ENCODE peak calls at places on chromosomes 3 and 15, in four cellular contexts. One of them, this sample, is unnamed.

GRCh38 chr3:114539525-114539924 is 245.7 kb downstream of the TIGIT start:
- DNase-seq in astrocyte: peak; percentile 39
- DNase-seq in colonic mucosa: no peak
- DNase-seq in neural progenitor cell: no peak
- DNase-seq in this sample: no peak

GRCh38 chr15:52143862-52144261 is 31.3 kb upstream of the BCL2L10 start:
- DNase-seq in neural progenitor cell: no peak
- DNase-seq in astrocyte: peak; percentile 88
- DNase-seq in colonic mucosa: no peak
- DNase-seq in this sample: no peak

GRCh38 chr3:59773970-59774369 is 724.1 kb upstream of the CFAP20DC start:
- DNase-seq in astrocyte: no peak
- DNase-seq in colonic mucosa: no peak
- DNase-seq in neural progenitor cell: no peak
- DNase-seq in this sample: no peak

GRCh38 chr3:61688307-61688695 is 126.9 kb downstream of the PTPRG start:
- DNase-seq in colonic mucosa: no peak
- DNase-seq in neural progenitor cell: peak; percentile 94
- DNase-seq in astrocyte: no peak
- DNase-seq in this sample: no peak

GRCh38 chr3:107767897-107768605 is 245.3 kb downstream of the BBX start:
- DNase-seq in astrocyte: no peak
- DNase-seq in neural progenitor cell: no peak
- DNase-seq in colonic mucosa: no peak
- DNase-seq in this sample: no peak

GRCh38 chr15:68637755-68638405 is 59.1 kb downstream of the CORO2B start:
- DNase-seq in neural progenitor cell: no peak
- DNase-seq in colonic mucosa: peak; percentile 52
- DNase-seq in astrocyte: no peak
- DNase-seq in this sample: no peak

GRCh38 chr15:60000113-60000823 is 3.8 kb upstream of the FOXB1 start:
- DNase-seq in colonic mucosa: no peak
- DNase-seq in astrocyte: no peak
- DNase-seq in neural progenitor cell: peak; percentile 80
- DNase-seq in this sample: no peak

GRCh38 chr3:125990253-125990970 is 21.4 kb downstream of the ROPN1B start:
- DNase-seq in colonic mucosa: peak; percentile 77
- DNase-seq in neural progenitor cell: peak; percentile 90
- DNase-seq in astrocyte: peak; percentile 79
- DNase-seq in this sample: peak; percentile 70

GRCh38 chr3:170414202-170414663 is 4.4 kb upstream of the CLDN11 start:
- DNase-seq in colonic mucosa: no peak
- DNase-seq in neural progenitor cell: peak; percentile 79
- DNase-seq in astrocyte: peak; percentile 85
- DNase-seq in this sample: peak; percentile 75

GRCh38 chr3:119781330-119782198 is at the start of gene NR1I2:
- DNase-seq in neural progenitor cell: no peak
- DNase-seq in colonic mucosa: peak; percentile 67
- DNase-seq in astrocyte: no peak
- DNase-seq in this sample: no peak

GRCh38 chr3:19171794-19172193 is 23.5 kb downstream of the KCNH8 start:
- DNase-seq in astrocyte: no peak
- DNase-seq in colonic mucosa: no peak
- DNase-seq in neural progenitor cell: no peak
- DNase-seq in this sample: no peak

GRCh38 chr3:11719406-11720219 is 75.9 kb upstream of the VGLL4 start:
- DNase-seq in astrocyte: peak; percentile 25
- DNase-seq in neural progenitor cell: peak; percentile 93
- DNase-seq in colonic mucosa: peak; percentile 96
- DNase-seq in this sample: peak; percentile 94

GRCh38 chr3:79378064-79378463 is 389.7 kb downstream of the ROBO1 start:
- DNase-seq in astrocyte: no peak
- DNase-seq in colonic mucosa: no peak
- DNase-seq in neural progenitor cell: no peak
- DNase-seq in this sample: no peak

GRCh38 chr3:143118630-143119008 is 952 bp upstream of the CHST2 start:
- DNase-seq in astrocyte: no peak
- DNase-seq in colonic mucosa: no peak
- DNase-seq in neural progenitor cell: peak; percentile 24
- DNase-seq in this sample: no peak
- H3K9ac ChIP-seq in astrocyte: peak overlapping the region; percentile 78
- H3K9ac ChIP-seq in colonic mucosa: no peak overlapping the region
- H3K9ac ChIP-seq in neural progenitor cell: no peak overlapping the region
- H3K9ac ChIP-seq in this sample: peak overlapping the region; percentile 4

GRCh38 chr15:29651476-29652072 is 170.7 kb downstream of the TJP1 start:
- DNase-seq in neural progenitor cell: peak; percentile 25
- DNase-seq in astrocyte: no peak
- DNase-seq in colonic mucosa: no peak
- DNase-seq in this sample: no peak

GRCh38 chr15:29652595-29652994 is 169.7 kb downstream of the TJP1 start:
- DNase-seq in neural progenitor cell: no peak
- DNase-seq in astrocyte: no peak
- DNase-seq in colonic mucosa: no peak
- DNase-seq in this sample: no peak

GRCh38 chr15:29656636-29657475 is 165.4 kb downstream of the TJP1 start:
- DNase-seq in astrocyte: no peak
- DNase-seq in neural progenitor cell: peak; percentile 86
- DNase-seq in colonic mucosa: no peak
- DNase-seq in this sample: no peak
- H3K9ac ChIP-seq in astrocyte: no peak overlapping the region
- H3K9ac ChIP-seq in neural progenitor cell: no peak overlapping the region
- H3K9ac ChIP-seq in colonic mucosa: no peak overlapping the region
- H3K9ac ChIP-seq in this sample: no peak overlapping the region

GRCh38 chr3:134447371-134447770 is 38.4 kb downstream of the ANAPC13 start:
- DNase-seq in colonic mucosa: no peak
- DNase-seq in neural progenitor cell: no peak
- DNase-seq in astrocyte: no peak
- DNase-seq in this sample: no peak

GRCh38 chr3:134449951-134450350 is 35.8 kb downstream of the ANAPC13 start:
- DNase-seq in neural progenitor cell: no peak
- DNase-seq in astrocyte: no peak
- DNase-seq in colonic mucosa: no peak
- DNase-seq in this sample: no peak

GRCh38 chr3:134448664-134449063 is 37.1 kb downstream of the ANAPC13 start:
- DNase-seq in neural progenitor cell: no peak
- DNase-seq in astrocyte: no peak
- DNase-seq in colonic mucosa: no peak
- DNase-seq in this sample: no peak

GRCh38 chr3:134446800-134447199 is 39.0 kb downstream of the ANAPC13 start:
- DNase-seq in neural progenitor cell: no peak
- DNase-seq in colonic mucosa: no peak
- DNase-seq in astrocyte: peak; percentile 76
- DNase-seq in this sample: no peak

DNA sequence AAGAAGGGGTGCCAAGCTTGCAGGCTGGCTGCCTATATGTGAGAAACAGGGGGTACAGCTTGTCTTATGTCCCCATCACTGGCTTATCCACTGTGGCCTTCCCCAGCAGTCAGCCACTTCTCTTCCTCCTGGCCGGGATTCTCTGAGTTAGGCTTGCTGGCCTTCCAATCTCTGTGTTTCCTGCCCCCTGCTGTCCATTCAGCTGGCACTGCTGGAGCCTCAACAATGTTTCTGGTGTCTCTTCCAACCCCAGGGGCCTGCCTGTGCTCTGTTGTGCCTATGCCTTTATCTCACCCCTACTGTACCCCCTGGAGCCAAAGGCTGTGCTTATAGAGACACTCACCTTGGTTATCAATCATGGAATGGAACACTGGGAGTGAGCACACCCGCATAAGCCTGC is 36.5 kb downstream of the ANAPC13 start:
- DNase-seq in neural progenitor cell: peak; percentile 69
- DNase-seq in astrocyte: no peak
- DNase-seq in colonic mucosa: peak; percentile 44
- DNase-seq in this sample: no peak
- H3K9ac ChIP-seq in neural progenitor cell: no peak overlapping the region
- H3K9ac ChIP-seq in astrocyte: no peak overlapping the region
- H3K9ac ChIP-seq in colonic mucosa: no peak overlapping the region
- H3K9ac ChIP-seq in this sample: no peak overlapping the region

GRCh38 chr3:176992565-176992964 is 204.7 kb downstream of the TBL1XR1 start:
- DNase-seq in astrocyte: no peak
- DNase-seq in neural progenitor cell: no peak
- DNase-seq in colonic mucosa: no peak
- DNase-seq in this sample: no peak

GRCh38 chr3:176994876-176995781 is 202.2 kb downstream of the TBL1XR1 start:
- DNase-seq in colonic mucosa: peak; percentile 26
- DNase-seq in neural progenitor cell: no peak
- DNase-seq in astrocyte: no peak
- DNase-seq in this sample: no peak

GRCh38 chr3:176994393-176994792 is 202.9 kb downstream of the TBL1XR1 start:
- DNase-seq in neural progenitor cell: no peak
- DNase-seq in astrocyte: no peak
- DNase-seq in colonic mucosa: peak; percentile 33
- DNase-seq in this sample: no peak

GRCh38 chr3:176995946-176996345 is 201.3 kb downstream of the TBL1XR1 start:
- DNase-seq in astrocyte: no peak
- DNase-seq in neural progenitor cell: no peak
- DNase-seq in colonic mucosa: no peak
- DNase-seq in this sample: no peak
- H3K9ac ChIP-seq in astrocyte: no peak overlapping the region
- H3K9ac ChIP-seq in neural progenitor cell: no peak overlapping the region
- H3K9ac ChIP-seq in colonic mucosa: no peak overlapping the region
- H3K9ac ChIP-seq in this sample: no peak overlapping the region

DNA sequence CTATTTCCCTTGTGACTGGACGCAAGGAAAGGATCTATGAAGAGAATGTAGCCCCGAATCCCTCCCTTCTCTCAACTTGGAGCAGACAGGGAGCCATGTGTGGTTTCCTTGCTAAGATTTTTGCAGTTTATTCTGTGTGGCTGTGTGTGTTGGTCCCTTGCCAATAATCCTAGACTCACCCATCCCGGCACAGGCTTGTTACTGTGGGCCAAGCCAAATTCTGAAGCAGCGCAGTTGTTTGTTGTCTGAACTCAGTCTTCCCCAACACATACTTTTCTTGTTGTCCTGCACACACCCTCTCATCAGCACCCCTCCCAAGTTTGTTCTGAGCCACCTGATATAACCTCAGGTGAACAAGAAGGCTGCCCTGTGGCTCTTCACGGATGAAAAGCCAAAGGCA is 193.2 kb upstream of the CTDSPL start:
- DNase-seq in neural progenitor cell: no peak
- DNase-seq in astrocyte: no peak
- DNase-seq in colonic mucosa: peak; percentile 32
- DNase-seq in this sample: no peak
- H3K9ac ChIP-seq in neural progenitor cell: no peak overlapping the region
- H3K9ac ChIP-seq in astrocyte: no peak overlapping the region
- H3K9ac ChIP-seq in colonic mucosa: no peak overlapping the region
- H3K9ac ChIP-seq in this sample: no peak overlapping the region

DNA sequence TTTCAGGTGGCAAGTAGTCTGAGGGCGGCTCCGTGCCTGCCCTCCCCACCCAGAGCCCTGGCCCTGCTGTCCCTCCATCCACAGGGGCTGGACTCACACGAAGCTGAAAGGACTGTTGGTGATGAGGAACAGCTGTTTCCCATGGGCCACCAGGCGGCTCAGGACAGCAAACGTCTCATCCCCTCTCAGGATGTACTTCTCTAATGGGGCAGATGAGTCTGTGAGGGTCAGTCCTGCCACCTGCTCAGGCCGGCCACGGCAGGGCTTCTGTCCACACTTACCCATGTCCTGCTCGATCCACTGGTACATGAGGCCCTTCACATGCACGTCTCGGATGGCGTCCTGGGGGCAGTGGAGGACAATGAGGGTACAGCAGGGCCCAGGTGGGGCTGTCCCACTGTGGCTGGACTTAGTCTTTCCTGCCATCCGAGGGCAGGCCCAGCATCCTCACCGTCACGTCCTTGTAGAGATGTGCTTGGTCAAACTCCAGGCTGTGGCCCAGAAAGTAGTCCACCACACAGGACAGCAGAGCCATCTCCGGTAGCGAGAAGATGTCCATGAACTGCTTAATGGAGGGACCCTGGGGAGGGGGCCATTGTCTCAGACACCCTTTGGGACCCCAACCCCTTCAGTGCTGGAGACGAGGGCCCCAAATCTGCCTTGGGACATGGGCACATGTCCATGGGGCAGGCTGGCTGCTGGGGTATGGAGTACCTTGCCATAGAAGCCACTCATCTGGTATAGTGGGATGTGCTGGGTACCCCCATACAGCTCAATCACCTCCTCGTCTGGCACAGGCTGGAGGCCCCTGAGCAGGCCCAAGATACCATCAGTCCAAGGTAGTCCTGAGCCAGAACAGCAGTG is 5.7 kb downstream of the NT5DC2 start:
- DNase-seq in astrocyte: no peak
- DNase-seq in colonic mucosa: no peak
- DNase-seq in neural progenitor cell: no peak
- DNase-seq in this sample: no peak
- H3K9ac ChIP-seq in astrocyte: no peak overlapping the region
- H3K9ac ChIP-seq in colonic mucosa: no peak overlapping the region
- H3K9ac ChIP-seq in neural progenitor cell: no peak overlapping the region
- H3K9ac ChIP-seq in this sample: no peak overlapping the region